ENCODE peak calls at places on chromosomes 4 and X, in five cellular contexts. One of them, this sample, is unnamed.

GRCh38 chr4:138945840-138946239 is 69.7 kb upstream of the NOCT start:
- DNase-seq in SK-N-SH: no peak
- DNase-seq in cardiac septum: no peak
- DNase-seq in effector CD4-positive, alpha-beta T cell: no peak
- DNase-seq in activated naive CD8-positive, alpha-beta T cell treated with anti-CD3 and anti-CD28 coated beads for 36 hours: no peak
- DNase-seq in this sample: no peak

GRCh38 chr4:110164251-110164650 is 34.2 kb downstream of the ELOVL6 start:
- DNase-seq in SK-N-SH: no peak
- DNase-seq in effector CD4-positive, alpha-beta T cell: no peak
- DNase-seq in activated naive CD8-positive, alpha-beta T cell treated with anti-CD3 and anti-CD28 coated beads for 36 hours: no peak
- DNase-seq in cardiac septum: no peak
- DNase-seq in this sample: no peak

GRCh38 chr4:182683666-182684065 is 233.5 kb downstream of the DCTD start:
- DNase-seq in effector CD4-positive, alpha-beta T cell: no peak
- DNase-seq in SK-N-SH: no peak
- DNase-seq in cardiac septum: no peak
- DNase-seq in activated naive CD8-positive, alpha-beta T cell treated with anti-CD3 and anti-CD28 coated beads for 36 hours: no peak
- DNase-seq in this sample: no peak

GRCh38 chrX:54825716-54826428 is 18.3 kb downstream of the MAGED2 start:
- DNase-seq in SK-N-SH: no peak
- DNase-seq in cardiac septum: no peak
- DNase-seq in effector CD4-positive, alpha-beta T cell: no peak
- DNase-seq in activated naive CD8-positive, alpha-beta T cell treated with anti-CD3 and anti-CD28 coated beads for 36 hours: no peak
- DNase-seq in this sample: no peak

GRCh38 chr4:32196950-32197688 is 1477.0 kb downstream of the PCDH7 start:
- DNase-seq in SK-N-SH: no peak
- DNase-seq in effector CD4-positive, alpha-beta T cell: no peak
- DNase-seq in cardiac septum: no peak
- DNase-seq in activated naive CD8-positive, alpha-beta T cell treated with anti-CD3 and anti-CD28 coated beads for 36 hours: no peak
- DNase-seq in this sample: no peak

GRCh38 chrX:148601034-148601433 is 100.6 kb downstream of the AFF2 start:
- DNase-seq in SK-N-SH: no peak
- DNase-seq in cardiac septum: no peak
- DNase-seq in effector CD4-positive, alpha-beta T cell: no peak
- DNase-seq in activated naive CD8-positive, alpha-beta T cell treated with anti-CD3 and anti-CD28 coated beads for 36 hours: no peak
- DNase-seq in this sample: no peak

GRCh38 chr4:155077860-155078259 is 130.6 kb upstream of the NPY2R start:
- DNase-seq in cardiac septum: no peak
- DNase-seq in activated naive CD8-positive, alpha-beta T cell treated with anti-CD3 and anti-CD28 coated beads for 36 hours: no peak
- DNase-seq in effector CD4-positive, alpha-beta T cell: no peak
- DNase-seq in SK-N-SH: no peak
- DNase-seq in this sample: no peak

GRCh38 chr4:24763631-24764302 is 31.6 kb upstream of the SOD3 start:
- DNase-seq in cardiac septum: no peak
- DNase-seq in effector CD4-positive, alpha-beta T cell: no peak
- DNase-seq in SK-N-SH: no peak
- DNase-seq in activated naive CD8-positive, alpha-beta T cell treated with anti-CD3 and anti-CD28 coated beads for 36 hours: no peak
- DNase-seq in this sample: no peak

GRCh38 chr4:122930877-122931276 is 8.5 kb upstream of the NUDT6 start:
- DNase-seq in SK-N-SH: no peak
- DNase-seq in cardiac septum: no peak
- DNase-seq in effector CD4-positive, alpha-beta T cell: no peak
- DNase-seq in activated naive CD8-positive, alpha-beta T cell treated with anti-CD3 and anti-CD28 coated beads for 36 hours: no peak
- DNase-seq in this sample: no peak

GRCh38 chrX:72045552-72046277 is 86.0 kb downstream of the RTL5 start:
- DNase-seq in effector CD4-positive, alpha-beta T cell: no peak
- DNase-seq in cardiac septum: no peak
- DNase-seq in SK-N-SH: peak
- DNase-seq in activated naive CD8-positive, alpha-beta T cell treated with anti-CD3 and anti-CD28 coated beads for 36 hours: no peak
- DNase-seq in this sample: no peak

GRCh38 chr4:184826315-184827266 is 823 bp upstream of the ACSL1 start:
- DNase-seq in activated naive CD8-positive, alpha-beta T cell treated with anti-CD3 and anti-CD28 coated beads for 36 hours: peak
- DNase-seq in cardiac septum: no peak
- DNase-seq in effector CD4-positive, alpha-beta T cell: peak
- DNase-seq in SK-N-SH: no peak
- DNase-seq in this sample: peak

GRCh38 chrX:47264507-47265173 is 31.8 kb downstream of the USP11 start:
- DNase-seq in activated naive CD8-positive, alpha-beta T cell treated with anti-CD3 and anti-CD28 coated beads for 36 hours: no peak
- DNase-seq in cardiac septum: no peak
- DNase-seq in SK-N-SH: no peak
- DNase-seq in effector CD4-positive, alpha-beta T cell: no peak
- DNase-seq in this sample: no peak

GRCh38 chr4:48431401-48431800 is 51.7 kb upstream of the SLC10A4 start:
- DNase-seq in effector CD4-positive, alpha-beta T cell: no peak
- DNase-seq in SK-N-SH: no peak
- DNase-seq in activated naive CD8-positive, alpha-beta T cell treated with anti-CD3 and anti-CD28 coated beads for 36 hours: no peak
- DNase-seq in cardiac septum: no peak
- DNase-seq in this sample: no peak

GRCh38 chrX:96918864-96919263 is 35.2 kb downstream of the RPA4 start:
- DNase-seq in effector CD4-positive, alpha-beta T cell: no peak
- DNase-seq in activated naive CD8-positive, alpha-beta T cell treated with anti-CD3 and anti-CD28 coated beads for 36 hours: no peak
- DNase-seq in cardiac septum: no peak
- DNase-seq in SK-N-SH: no peak
- DNase-seq in this sample: no peak

GRCh38 chrX:94058728-94059382 is 384.8 kb downstream of the FAM133A start:
- DNase-seq in effector CD4-positive, alpha-beta T cell: no peak
- DNase-seq in cardiac septum: no peak
- DNase-seq in activated naive CD8-positive, alpha-beta T cell treated with anti-CD3 and anti-CD28 coated beads for 36 hours: no peak
- DNase-seq in SK-N-SH: peak
- DNase-seq in this sample: no peak

GRCh38 chr4:139015948-139016451 is 419 bp downstream of the NOCT start:
- DNase-seq in SK-N-SH: no peak
- DNase-seq in effector CD4-positive, alpha-beta T cell: peak
- DNase-seq in cardiac septum: peak
- DNase-seq in activated naive CD8-positive, alpha-beta T cell treated with anti-CD3 and anti-CD28 coated beads for 36 hours: no peak
- DNase-seq in this sample: peak

GRCh38 chr4:176308441-176308840 is 11.3 kb upstream of the SPCS3 start:
- DNase-seq in effector CD4-positive, alpha-beta T cell: no peak
- DNase-seq in cardiac septum: no peak
- DNase-seq in activated naive CD8-positive, alpha-beta T cell treated with anti-CD3 and anti-CD28 coated beads for 36 hours: no peak
- DNase-seq in SK-N-SH: no peak
- DNase-seq in this sample: no peak

GRCh38 chrX:50157545-50158125 is 43.2 kb downstream of the AKAP4 start:
- DNase-seq in effector CD4-positive, alpha-beta T cell: no peak
- DNase-seq in activated naive CD8-positive, alpha-beta T cell treated with anti-CD3 and anti-CD28 coated beads for 36 hours: no peak
- DNase-seq in SK-N-SH: no peak
- DNase-seq in cardiac septum: no peak
- DNase-seq in this sample: no peak

GRCh38 chr4:85591361-85592098 is 116.6 kb downstream of the ARHGAP24 start:
- DNase-seq in SK-N-SH: no peak
- DNase-seq in cardiac septum: no peak
- DNase-seq in effector CD4-positive, alpha-beta T cell: no peak
- DNase-seq in activated naive CD8-positive, alpha-beta T cell treated with anti-CD3 and anti-CD28 coated beads for 36 hours: no peak
- DNase-seq in this sample: no peak